ENCODE peak calls at places on chromosomes 1 and 21, in seven cellular contexts. X, E, A, U, B, N and T are unnamed samples. For H3K4me1 and H3K36me3, the result is how much of the 10 kb centered on the place peaks cover.

GRCh38 chr1:167697667-167698141 is 24.1 kb upstream of the MPZL1 start:
- DNase-seq in N (no peak), U (no peak), E (no peak), X (peak), B (no peak), A (no peak), T (no peak)

GRCh38 chr1:85449356-85449755 is 15.6 kb downstream of the DDAH1 start:
- DNase-seq in U (no peak), X (peak), B (no peak), A (no peak), N (no peak), E (no peak), T (no peak)

GRCh38 chr1:43933386-43934278 is at the start of gene ARTN:
- DNase-seq in B (no peak), X (peak), A (peak), N (no peak), U (no peak), E (peak), T (no peak)

GRCh38 chr1:246293366-246294121 is 213.5 kb downstream of the SMYD3 start:
- DNase-seq in U (no peak), A (no peak), B (no peak), X (no peak), N (no peak), E (no peak), T (no peak)

GRCh38 chr21:17911628-17912027 is 92.5 kb upstream of the C21orf91 start:
- DNase-seq in U (no peak), X (no peak), A (no peak), N (no peak), E (no peak), B (no peak), T (no peak)

GRCh38 chr1:36906555-36906954 is 127.8 kb downstream of the GRIK3 start:
- DNase-seq in N (no peak), U (no peak), E (no peak), X (no peak), A (no peak), B (no peak), T (no peak)

GRCh38 chr1:41109316-41110263 is 88.1 kb upstream of the SLFNL1 start:
- DNase-seq in U (no peak), A (peak), B (no peak), X (peak), N (no peak), E (no peak), T (no peak)

GRCh38 chr1:225700164-225700740 is 47.3 kb upstream of the ENAH start:
- DNase-seq in B (no peak), X (no peak), N (no peak), A (peak), U (no peak), E (no peak), T (peak)

GRCh38 chr1:67005068-67005467 is 48.9 kb downstream of the SLC35D1 start:
- DNase-seq in E (no peak), U (no peak), B (no peak), X (peak), A (no peak), N (no peak), T (no peak)

GRCh38 chr1:180345148-180345547 is 115.1 kb downstream of the LHX4 start:
- DNase-seq in N (no peak), A (no peak), E (no peak), B (no peak), X (no peak), U (no peak), T (no peak)

GRCh38 chr1:154955039-154955717 is 721 bp downstream of the PBXIP1 start:
- DNase-seq in U (peak), E (no peak), A (peak), B (peak), X (peak), N (no peak), T (no peak)

GRCh38 chr1:43969416-43969745 is 429 bp upstream of the DPH2 start:
- DNase-seq in U (no peak), E (no peak), A (no peak), B (no peak), N (no peak), X (no peak), T (no peak)

GRCh38 chr1:156750932-156751723 is at the start of gene HDGF:
- DNase-seq in U (peak), E (peak), X (peak), B (peak), A (peak), N (peak), T (peak)

GRCh38 chr1:243497939-243498681 is 242.3 kb downstream of the SDCCAG8 start:
- DNase-seq in N (no peak), E (no peak), X (no peak), A (no peak), U (no peak), B (no peak), T (no peak)

GRCh38 chr1:154583691-154584212 is 16.2 kb downstream of the CHRNB2 start:
- DNase-seq in A (peak), B (no peak), E (no peak), U (no peak), N (no peak), X (no peak), T (no peak)

GRCh38 chr21:45405819-45406762 is 1.1 kb downstream of the COL18A1 start:
- DNase-seq in B (no peak), E (peak), N (no peak), X (peak), U (no peak), A (peak), T (peak)

GRCh38 chr1:205247130-205247921 is 19.6 kb downstream of the TMCC2 start:
- DNase-seq in E (no peak), U (no peak), X (no peak), B (no peak), N (no peak), A (no peak), T (peak)

GRCh38 chr1:74779750-74780149 is 46.8 kb downstream of the TYW3 start:
- DNase-seq in E (no peak), N (no peak), U (no peak), X (no peak), A (no peak), B (no peak), T (no peak)

GRCh38 chr1:155192346-155193274 is 15.1 kb downstream of the THBS3 start:
- DNase-seq in U (peak), B (no peak), X (peak), N (no peak), E (no peak), A (peak), T (no peak)

GRCh38 chr1:42529724-42530161 is 66.7 kb downstream of the CCDC30 start:
- DNase-seq in A (no peak), B (no peak), X (no peak), N (no peak), U (no peak), E (no peak), T (no peak)

GRCh38 chr1:174626031-174627020 is 178.6 kb downstream of the GPR52 start:
- DNase-seq in U (no peak), E (no peak), X (no peak), A (no peak), B (no peak), N (no peak), T (no peak)

GRCh38 chr1:244319283-244320132 is 132.2 kb downstream of the ADSS2 start:
- DNase-seq in A (no peak), U (peak), E (no peak), N (no peak), X (no peak), B (peak), T (no peak)

GRCh38 chr1:30718636-30719405 is 4.6 kb downstream of the MATN1 start:
- DNase-seq in E (peak), X (peak), A (peak), U (peak), B (peak), N (peak), T (peak)

GRCh38 chr21:46024983-46025860 is 43.7 kb downstream of the COL6A1 start:
- DNase-seq in X (no peak), E (no peak), A (peak), U (no peak), B (no peak), N (no peak), T (no peak)

GRCh38 chr1:1777510-1777909 is 760 bp downstream of the NADK start:
- DNase-seq in N (no peak), U (no peak), A (peak), X (peak), B (no peak), E (no peak), T (no peak)

GRCh38 chr21:17003221-17003620 is 509.6 kb upstream of the CXADR start:
- DNase-seq in X (no peak), E (no peak), N (no peak), U (no peak), B (no peak), A (no peak), T (no peak)

GRCh38 chr1:8880068-8880676 is 1.7 kb upstream of the ENO1 start:
- DNase-seq in U (no peak), X (peak), B (peak), E (peak), A (peak), N (no peak), T (peak)

GRCh38 chr1:206753141-206753540 is 17.4 kb upstream of the IL19 start:
- DNase-seq in A (no peak), E (no peak), B (no peak), N (no peak), U (no peak), X (no peak), T (no peak)

GRCh38 chr1:178266619-178267066 is 172.7 kb downstream of the RASAL2 start:
- DNase-seq in X (no peak), U (no peak), N (no peak), E (no peak), B (no peak), A (no peak), T (no peak)

GRCh38 chr21:18725653-18726052 is 322.1 kb upstream of the TMPRSS15 start:
- DNase-seq in B (no peak), N (no peak), A (no peak), X (no peak), U (no peak), E (no peak), T (no peak)

GRCh38 chr1:177780096-177780700 is 189.7 kb downstream of the SEC16B start:
- DNase-seq in X (no peak), E (no peak), U (no peak), B (no peak), N (no peak), A (peak), T (no peak)

GRCh38 chr1:62227496-62227895 is 32.8 kb downstream of the L1TD1 start:
- DNase-seq in B (no peak), U (no peak), N (no peak), E (no peak), A (no peak), X (no peak), T (no peak)

GRCh38 chr1:80158771-80159170 is 1152.2 kb upstream of the ADGRL4 start:
- DNase-seq in A (no peak), U (no peak), X (no peak), E (no peak), B (no peak), N (no peak), T (no peak)

GRCh38 chr1:20442920-20443625 is 42.9 kb downstream of the CAMK2N1 start:
- DNase-seq in X (no peak), N (peak), A (no peak), E (no peak), U (no peak), B (no peak), T (no peak)

GRCh38 chr1:17984510-17985085 is 123.0 kb upstream of the IGSF21 start:
- DNase-seq in X (peak), B (peak), U (no peak), A (peak), E (no peak), N (no peak), T (no peak)

GRCh38 chr1:214401666-214402065 is 120.7 kb downstream of the SMYD2 start:
- DNase-seq in A (no peak), U (no peak), B (no peak), E (no peak), X (no peak), N (no peak), T (no peak)

GRCh38 chr1:70156529-70157120 is 48.8 kb downstream of the LRRC40 start:
- DNase-seq in N (no peak), E (no peak), U (no peak), X (no peak), B (no peak), A (no peak), T (no peak)

GRCh38 chr1:201313086-201313485 is 29.8 kb downstream of the PKP1 start:
- DNase-seq in B (no peak), E (no peak), U (no peak), N (no peak), X (no peak), A (no peak), T (no peak)

GRCh38 chr1:201310986-201311355 is 27.7 kb downstream of the PKP1 start:
- DNase-seq in B (no peak), A (no peak), X (peak), U (no peak), E (no peak), N (no peak), T (no peak)

GRCh38 chr1:201310251-201310985 is 27.1 kb downstream of the PKP1 start:
- DNase-seq in X (no peak), B (peak), U (no peak), E (no peak), A (no peak), N (no peak), T (no peak)

GRCh38 chr1:201311356-201312011 is 28.2 kb downstream of the PKP1 start:
- DNase-seq in A (no peak), B (peak), X (no peak), N (no peak), E (no peak), U (no peak), T (no peak)

DNA sequence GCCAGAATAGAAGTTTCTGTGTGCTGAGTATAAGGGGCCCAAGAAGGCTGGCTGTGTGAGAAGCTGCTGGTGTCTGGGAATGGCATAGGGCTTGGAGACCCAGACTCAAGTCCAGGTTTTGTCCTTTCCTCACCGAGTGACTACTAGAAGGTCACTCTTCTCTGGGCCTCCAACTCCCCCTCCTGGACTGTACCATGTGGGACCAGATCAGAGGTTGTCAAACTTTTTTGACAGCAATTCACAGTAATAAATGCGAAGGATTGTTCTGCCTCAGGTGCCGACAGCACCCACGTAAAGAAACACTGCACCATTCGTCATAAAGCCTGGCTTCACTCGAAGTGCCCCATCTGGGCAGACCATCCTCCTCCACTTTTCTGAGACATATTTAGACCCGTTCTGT is 29.0 kb downstream of the PKP1 start:
- DNase-seq in U (no peak), X (no peak), A (no peak), B (no peak), N (no peak), E (no peak), T (no peak)
- H3K4me1 ChIP-seq in U (under half), X (under half), A (under half), B (under half), N (half or more), E (under half), T (under half)

GRCh38 chr1:39572379-39573096 is 4.1 kb downstream of the PABPC4 start:
- DNase-seq in E (no peak), B (no peak), U (no peak), A (no peak), N (no peak), X (no peak), T (no peak)

GRCh38 chr1:39573097-39573465 is 3.5 kb downstream of the PABPC4 start:
- DNase-seq in E (no peak), N (no peak), X (no peak), B (no peak), U (no peak), A (no peak), T (no peak)

GRCh38 chr1:39570477-39571177 is 6.0 kb downstream of the PABPC4 start:
- DNase-seq in B (no peak), N (no peak), E (no peak), U (no peak), A (no peak), X (no peak), T (no peak)

GRCh38 chr1:39569034-39569433 is 7.6 kb downstream of the PABPC4 start:
- DNase-seq in B (no peak), E (no peak), X (peak), N (no peak), A (no peak), U (no peak), T (no peak)

GRCh38 chr1:39571178-39571483 is 5.5 kb downstream of the PABPC4 start:
- DNase-seq in B (no peak), N (no peak), U (no peak), E (no peak), A (no peak), X (no peak), T (no peak)
- H3K36me3 ChIP-seq in B (half or more), N (half or more), U (half or more), E (half or more), A (under half), X (under half), T (under half)

GRCh38 chr1:26536081-26536480 is 6.5 kb downstream of the RPS6KA1 start:
- DNase-seq in E (no peak), X (no peak), N (no peak), B (no peak), U (no peak), A (no peak), T (no peak)

GRCh38 chr1:26536521-26536920 is 7.0 kb downstream of the RPS6KA1 start:
- DNase-seq in E (no peak), X (no peak), A (no peak), U (no peak), B (no peak), N (no peak), T (no peak)

GRCh38 chr1:26535201-26535600 is 5.6 kb downstream of the RPS6KA1 start:
- DNase-seq in E (peak), A (no peak), U (no peak), N (no peak), X (peak), B (no peak), T (no peak)

GRCh38 chr1:26531651-26532131 is 2.1 kb downstream of the RPS6KA1 start:
- DNase-seq in N (no peak), E (peak), X (peak), U (no peak), A (peak), B (no peak), T (no peak)

GRCh38 chr1:26533951-26534514 is 4.5 kb downstream of the RPS6KA1 start:
- DNase-seq in X (peak), E (no peak), A (no peak), N (no peak), U (no peak), B (no peak), T (no peak)
- H3K4me1 ChIP-seq in X (half or more), E (under half), A (under half), N (under half), U (half or more), B (under half), T (under half)

GRCh38 chr1:83775977-83776603 is 222.8 kb downstream of the TTLL7 start:
- DNase-seq in N (no peak), E (no peak), U (no peak), X (no peak), A (no peak), B (no peak), T (no peak)
- H3K36me3 ChIP-seq in N (under half), E (under half), U (under half), X (under half), A (under half), B (under half), T (under half)

GRCh38 chr1:46646331-46646730 is 21.8 kb downstream of the ATPAF1 start:
- DNase-seq in B (no peak), E (no peak), N (no peak), X (no peak), A (no peak), U (no peak), T (no peak)
- H3K4me1 ChIP-seq in B (under half), E (under half), N (under half), X (under half), A (under half), U (under half), T (under half)

GRCh38 chr1:27906764-27907163 is 28.0 kb upstream of the SMPDL3B start:
- DNase-seq in X (no peak), A (no peak), B (no peak), N (no peak), E (no peak), U (no peak), T (no peak)
- H3K36me3 ChIP-seq in X (under half), A (under half), B (half or more), N (half or more), E (under half), U (under half), T (under half)

GRCh38 chr1:13762642-13763041 is 62.7 kb downstream of the PRDM2 start:
- DNase-seq in B (no peak), U (no peak), N (no peak), E (no peak), A (no peak), X (no peak), T (no peak)
- H3K4me1 ChIP-seq in B (under half), U (half or more), N (half or more), E (under half), A (under half), X (half or more), T (under half)

GRCh38 chr1:109922326-109922725 is 11.7 kb downstream of the CSF1 start:
- DNase-seq in B (no peak), X (no peak), U (no peak), A (no peak), E (no peak), N (no peak), T (no peak)

GRCh38 chr1:109918671-109919070 is 8.0 kb downstream of the CSF1 start:
- DNase-seq in X (no peak), B (no peak), A (no peak), U (no peak), N (peak), E (no peak), T (no peak)

GRCh38 chr1:109918077-109918606 is 7.5 kb downstream of the CSF1 start:
- DNase-seq in A (no peak), X (no peak), U (no peak), E (no peak), B (no peak), N (no peak), T (no peak)

GRCh38 chr1:109917429-109918076 is 6.9 kb downstream of the CSF1 start:
- DNase-seq in B (no peak), X (no peak), U (no peak), N (no peak), A (no peak), E (no peak), T (no peak)

GRCh38 chr1:109919271-109919670 is 8.6 kb downstream of the CSF1 start:
- DNase-seq in N (no peak), B (no peak), A (no peak), U (no peak), E (no peak), X (no peak), T (no peak)
- H3K36me3 ChIP-seq in N (half or more), B (under half), A (under half), U (under half), E (half or more), X (under half), T (under half)

DNA sequence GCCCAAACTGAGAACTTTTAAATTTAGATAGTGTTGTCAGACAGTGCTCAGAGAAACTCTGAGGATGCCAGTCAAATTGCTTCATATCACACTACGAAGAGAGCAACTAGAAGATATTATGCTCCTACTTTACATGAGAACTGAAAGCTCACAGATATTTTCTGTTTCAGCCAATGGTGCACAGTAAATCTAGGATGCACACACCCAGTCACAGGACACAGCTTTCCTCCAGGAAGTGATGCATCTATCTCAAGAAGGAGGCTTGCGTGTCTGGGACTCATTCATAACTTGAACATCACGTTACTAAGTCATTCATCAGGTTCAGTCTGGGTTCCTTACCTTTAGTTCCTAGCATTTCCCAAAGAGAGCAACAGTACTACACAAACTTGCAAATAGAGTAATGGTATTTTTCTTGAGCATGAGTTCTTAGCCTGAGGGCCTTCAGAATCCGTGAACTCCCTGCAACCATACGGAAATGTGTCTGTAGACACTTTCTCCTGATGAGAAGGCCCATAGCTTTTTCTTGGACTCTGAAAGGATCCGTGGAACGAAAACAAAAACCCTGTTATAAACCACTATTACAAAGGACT is 12.2 kb downstream of the ZNF697 start:
- DNase-seq in A (no peak), E (no peak), X (no peak), N (no peak), B (no peak), U (no peak), T (no peak)
- H3K4me1 ChIP-seq in A (under half), E (under half), X (under half), N (under half), B (under half), U (under half), T (under half)